ENCODE peak calls at places on chromosomes 3 and 15, in seven cellular contexts. Q is GM23248; A is effector memory CD4-positive, alpha-beta T cell; E is right cardiac atrium; B is PC-3; C is right lobe of liver; M is lower lobe of right lung. H is an unnamed sample.

GRCh38 chr3:99934984-99935797 is 117.5 kb downstream of the CMSS1 start:
- DNase-seq in A (no peak), E (no peak), B (no peak), C (no peak), M (no peak), Q (no peak), H (no peak)

GRCh38 chr3:97579365-97579764 is 185.2 kb upstream of the ARL6 start:
- DNase-seq in Q (no peak), M (no peak), A (no peak), B (peak; percentile 66), C (no peak), E (no peak), H (no peak)

GRCh38 chr3:64120876-64121275 is 97.6 kb upstream of the PSMD6 start:
- DNase-seq in E (no peak), A (no peak), Q (no peak), M (no peak), B (no peak), C (no peak), H (no peak)

GRCh38 chr3:132008841-132009638 is 25.8 kb downstream of the CPNE4 start:
- DNase-seq in A (no peak), M (no peak), C (no peak), B (peak; percentile 69), Q (no peak), E (no peak), H (no peak)

GRCh38 chr3:65483475-65483874 is 555.2 kb downstream of the MAGI1 start:
- DNase-seq in B (peak; percentile 59), M (peak; percentile 63), C (peak; percentile 53), Q (peak; percentile 33), A (no peak), E (peak; percentile 84), H (no peak)

GRCh38 chr3:116141724-116142123 is 303.6 kb downstream of the LSAMP start:
- DNase-seq in C (no peak), E (no peak), M (no peak), Q (no peak), A (no peak), B (peak; percentile 9), H (no peak)

GRCh38 chr15:40340038-40340739 is 550 bp downstream of the CCDC9B start:
- DNase-seq in Q (peak; percentile 77), A (no peak), B (peak; percentile 52), C (peak; percentile 75), M (peak; percentile 70), E (peak; percentile 95), H (no peak)

GRCh38 chr3:7800006-7800780 is 701.4 kb upstream of the LMCD1 start:
- DNase-seq in C (no peak), M (no peak), Q (no peak), B (peak; percentile 6), E (no peak), A (no peak), H (no peak)

DNA sequence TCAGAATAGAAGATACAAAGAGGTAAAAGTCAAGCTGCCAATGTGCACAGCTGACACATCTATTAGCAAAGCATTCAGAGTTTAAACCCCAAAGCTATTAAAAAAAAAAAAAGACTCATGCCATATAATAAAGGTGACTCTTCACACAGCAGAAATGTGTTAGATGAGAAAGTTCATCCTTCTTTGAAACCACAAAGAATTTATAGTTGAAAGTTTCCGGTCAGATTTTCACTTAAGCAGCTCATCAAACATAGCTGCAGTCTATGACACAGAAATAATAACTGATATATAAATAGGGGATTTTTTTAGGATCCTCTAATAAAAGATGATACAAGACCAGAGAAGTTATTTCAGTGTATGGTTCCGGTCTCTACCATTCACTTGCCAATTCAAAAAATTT is 76.6 kb downstream of the WWTR1 start:
- DNase-seq in B (peak; percentile 94), Q (peak; percentile 55), C (no peak), E (no peak), M (no peak), A (no peak), H (no peak)
- H3K4me3 ChIP-seq in B (peak overlapping the region; percentile 53), Q (peak overlapping the region; percentile 23), C (no peak overlapping the region), E (no peak overlapping the region), M (no peak overlapping the region), A (no peak overlapping the region), H (no peak overlapping the region)

GRCh38 chr15:101558217-101558941 is 68.9 kb upstream of the PCSK6 start:
- DNase-seq in C (no peak), M (no peak), Q (no peak), E (no peak), B (peak; percentile 38), A (no peak), H (no peak)
- H3K4me3 ChIP-seq in C (no peak overlapping the region), M (no peak overlapping the region), Q (no peak overlapping the region), E (no peak overlapping the region), B (no peak overlapping the region), A (no peak overlapping the region), H (no peak overlapping the region)

GRCh38 chr3:138948371-138949001 is 1.5 kb downstream of the FOXL2NB start:
- DNase-seq in E (no peak), C (no peak), B (no peak), M (no peak), Q (no peak), A (no peak), H (no peak)

GRCh38 chr3:138949002-138949418 is 2.0 kb downstream of the FOXL2NB start:
- DNase-seq in Q (no peak), E (no peak), M (no peak), C (no peak), A (no peak), B (no peak), H (no peak)

GRCh38 chr3:138945646-138946553 is 1.0 kb downstream of the FOXL2 start:
- DNase-seq in Q (peak; percentile 80), M (no peak), B (no peak), C (no peak), E (no peak), A (no peak), H (no peak)

GRCh38 chr3:138946554-138947302 is at the start of the genes FOXL2 and FOXL2NB:
- DNase-seq in M (no peak), C (no peak), A (no peak), Q (peak; percentile 88), B (no peak), E (peak; percentile 81), H (no peak)

DNA sequence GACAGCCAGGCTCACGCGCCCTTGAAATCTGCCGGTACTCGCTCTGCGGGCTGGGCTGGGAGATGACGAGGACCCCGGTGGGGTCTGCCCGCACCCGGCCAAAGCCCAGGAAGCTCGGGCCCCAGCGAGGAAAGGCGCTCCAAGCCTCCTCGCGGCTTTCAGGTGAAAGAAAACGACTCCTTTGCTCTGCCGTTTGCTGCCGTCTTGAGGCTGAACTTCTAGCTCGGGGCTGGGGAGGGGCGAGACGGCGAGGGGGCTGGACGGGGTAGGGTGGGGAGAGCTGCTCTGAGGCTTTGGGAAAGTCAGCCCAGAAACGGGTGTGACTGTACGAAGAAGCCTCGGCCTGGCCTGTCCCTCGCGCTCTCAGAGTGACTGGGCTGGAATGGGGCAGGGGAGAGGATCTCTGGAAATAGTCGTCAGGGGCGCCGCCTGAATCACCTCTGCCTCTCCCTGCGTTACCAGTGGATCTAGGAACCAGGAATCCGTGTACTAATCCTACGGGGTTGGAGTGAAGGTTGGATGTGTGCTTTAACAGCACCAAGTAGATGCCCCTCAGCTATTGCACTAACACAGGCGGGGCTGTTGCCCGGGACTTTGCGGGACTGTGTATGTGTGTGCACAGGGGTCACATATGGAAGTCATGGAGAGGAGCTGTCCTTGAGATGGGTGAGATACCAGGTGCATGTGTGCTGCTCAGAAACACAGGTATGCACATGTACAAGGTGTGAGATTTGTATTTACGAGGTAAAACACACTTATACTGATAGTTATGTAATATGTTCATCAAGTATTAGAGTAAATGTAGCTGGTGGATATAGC is 495 bp downstream of the FOXL2NB start:
- DNase-seq in E (no peak), Q (no peak), A (no peak), B (no peak), M (no peak), C (no peak), H (no peak)
- H3K4me3 ChIP-seq in E (no peak overlapping the region), Q (peak overlapping the region; percentile 75), A (peak overlapping the region; percentile 44), B (no peak overlapping the region), M (peak overlapping the region; percentile 41), C (no peak overlapping the region), H (no peak overlapping the region)

GRCh38 chr15:37045859-37046318 is 54.5 kb downstream of the MEIS2 start:
- DNase-seq in C (no peak), A (no peak), E (no peak), Q (no peak), M (peak; percentile 48), B (no peak), H (no peak)

GRCh38 chr15:37041042-37041441 is 59.3 kb downstream of the MEIS2 start:
- DNase-seq in B (no peak), E (no peak), C (no peak), Q (no peak), A (no peak), M (no peak), H (no peak)

GRCh38 chr15:37041836-37042235 is 58.5 kb downstream of the MEIS2 start:
- DNase-seq in E (no peak), B (no peak), M (no peak), C (no peak), A (no peak), Q (no peak), H (no peak)

GRCh38 chr15:37046876-37047614 is 53.3 kb downstream of the MEIS2 start:
- DNase-seq in A (no peak), E (no peak), C (no peak), M (no peak), B (peak; percentile 42), Q (peak; percentile 60), H (no peak)

DNA sequence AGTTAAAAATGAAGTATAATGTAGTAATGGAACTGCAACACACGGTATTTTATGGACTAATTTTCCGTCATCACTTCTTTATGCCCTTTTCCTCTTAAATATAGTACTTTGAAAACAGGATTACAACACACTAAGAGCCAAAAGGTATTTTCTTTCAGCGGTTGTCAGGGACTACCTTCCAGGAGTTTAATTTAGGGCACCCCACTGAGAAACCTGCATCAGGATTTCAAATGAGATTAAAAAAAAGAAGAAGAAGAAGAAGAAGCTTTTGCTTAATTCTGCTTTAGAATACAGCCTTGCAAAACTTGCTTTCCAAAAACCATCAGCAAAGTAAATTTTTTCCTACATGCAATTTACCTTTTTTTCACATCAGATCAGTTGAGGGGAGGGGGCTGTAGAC is 55.1 kb downstream of the MEIS2 start:
- DNase-seq in Q (no peak), M (no peak), C (no peak), B (no peak), A (no peak), E (no peak), H (no peak)
- H3K4me3 ChIP-seq in Q (no peak overlapping the region), M (no peak overlapping the region), C (no peak overlapping the region), B (no peak overlapping the region), A (no peak overlapping the region), E (no peak overlapping the region), H (no peak overlapping the region)

DNA sequence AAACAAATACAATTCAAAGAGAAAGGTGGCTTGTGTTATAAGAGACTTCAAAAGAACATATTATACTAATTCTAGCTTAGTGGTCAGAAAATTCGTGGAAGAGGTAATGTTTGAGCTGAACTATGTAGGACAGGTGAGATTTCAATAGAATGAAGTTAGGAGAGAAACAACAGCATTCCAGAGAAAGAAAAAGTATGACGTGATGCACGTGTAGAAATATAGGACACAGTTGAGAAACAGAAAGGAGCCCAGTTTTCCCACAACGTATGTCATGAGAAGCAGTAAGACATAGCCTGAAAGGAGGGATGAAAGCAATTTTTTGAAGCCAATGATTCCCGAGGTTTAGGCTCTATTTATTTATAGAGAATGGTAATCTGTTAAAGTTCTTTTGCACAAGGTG is 18.7 kb upstream of the P3H2 start:
- DNase-seq in E (no peak), B (no peak), C (no peak), Q (no peak), A (no peak), M (no peak), H (no peak)
- H3K4me3 ChIP-seq in E (no peak overlapping the region), B (no peak overlapping the region), C (no peak overlapping the region), Q (no peak overlapping the region), A (no peak overlapping the region), M (no peak overlapping the region), H (no peak overlapping the region)